ENCODE peak calls at places on chromosomes 4 and X, in eight cellular contexts. U is ACHN; L is stimulated activated CD8-positive, alpha-beta memory T cell treated with anti-CD3 and anti-CD28 coated beads, Interleukin-4, amount 100 ng/mL, for 24 hours; E is endothelial cell; K is RPMI7951; O is activated naive CD4-positive, alpha-beta T cell treated with anti-CD3 and anti-CD28 coated beads, Interleukin-2, amount 50 U/mL, for 16 hours; N is lower leg skin; G is GM13976. Z is an unnamed sample.

GRCh38 chr4:144647095-144647959 is 1.4 kb downstream of the HHIP start:
- DNase-seq in E (peak), O (no peak), K (no peak), U (no peak), L (no peak), N (no peak), G (peak), Z (no peak)

GRCh38 chr4:40255722-40256281 is 59.0 kb downstream of the RHOH start:
- DNase-seq in L (no peak), N (no peak), O (no peak), U (peak), G (no peak), E (no peak), K (peak), Z (no peak)

GRCh38 chrX:97563531-97564133 is 679.9 kb downstream of the RPA4 start:
- DNase-seq in L (peak), G (peak), U (peak), N (no peak), E (no peak), O (peak), K (peak), Z (no peak)

GRCh38 chrX:12526296-12526695 is 264.9 kb upstream of the PRPS2 start:
- DNase-seq in L (no peak), U (no peak), K (peak), E (no peak), N (no peak), G (no peak), O (no peak), Z (no peak)

GRCh38 chr4:183142566-183143545 is 43.8 kb downstream of the WWC2 start:
- DNase-seq in E (no peak), K (peak), U (peak), N (peak), L (no peak), G (no peak), O (no peak), Z (peak)

GRCh38 chrX:134377537-134377936 is 82.4 kb upstream of the HPRT1 start:
- DNase-seq in N (no peak), K (peak), O (peak), G (no peak), E (no peak), L (no peak), U (peak), Z (no peak)

GRCh38 chrX:10633722-10634121 is 13.3 kb upstream of the MID1 start:
- DNase-seq in L (no peak), N (no peak), O (no peak), U (peak), E (no peak), K (peak), G (no peak), Z (peak)

GRCh38 chr4:48602222-48602621 is 112.2 kb downstream of the ZAR1 start:
- DNase-seq in L (no peak), N (no peak), K (peak), G (no peak), E (no peak), O (no peak), U (peak), Z (no peak)

GRCh38 chr4:7845493-7846124 is 94.1 kb downstream of the AFAP1 start:
- DNase-seq in G (no peak), E (no peak), N (no peak), K (no peak), O (no peak), L (no peak), U (no peak), Z (no peak)

GRCh38 chr4:145934434-145935047 is 4.1 kb downstream of the ZNF827 start:
- DNase-seq in L (no peak), G (no peak), K (no peak), U (peak), E (no peak), O (no peak), N (no peak), Z (no peak)

Z was measured in tibial artery.